ENCODE peak calls at places on chromosomes 5 and 9, in four cellular contexts. W is hippocampal formation, X is Panc1, G is lower lobe of right lung. A is an unnamed sample.

GRCh38 chr5:142977363-142978051 is 207.3 kb downstream of the ARHGAP26 start:
- DNase-seq in W (no peak), X (no peak), G (no peak), A (no peak)

GRCh38 chr5:154395407-154396106 is 50.2 kb upstream of the SAP30L start:
- DNase-seq in W (no peak), X (no peak), G (no peak), A (no peak)

GRCh38 chr9:110623462-110624025 is 44.0 kb upstream of the SVEP1 start:
- DNase-seq in W (peak; percentile 46), X (peak; percentile 52), G (no peak), A (peak; percentile 17)

GRCh38 chr5:135034186-135034962 is at the start of gene PITX1:
- DNase-seq in W (no peak), X (no peak), G (peak; percentile 52), A (no peak)

GRCh38 chr5:172528440-172528839 is 74.1 kb upstream of the SH3PXD2B start:
- DNase-seq in W (no peak), X (no peak), G (no peak), A (no peak)

GRCh38 chr5:73419414-73420390 is 28.9 kb downstream of the FOXD1 start:
- DNase-seq in W (no peak), X (no peak), G (no peak), A (no peak)

GRCh38 chr9:86241216-86241615 is 18.2 kb downstream of the C9orf153 start:
- DNase-seq in W (no peak), X (no peak), G (no peak), A (no peak)

GRCh38 chr9:124835026-124835501 is 18.2 kb upstream of the WDR38 start:
- DNase-seq in W (no peak), X (no peak), G (no peak), A (no peak)

GRCh38 chr9:17280350-17281012 is 145.6 kb downstream of the CNTLN start:
- DNase-seq in W (no peak), X (no peak), G (no peak), A (no peak)

GRCh38 chr5:10250804-10251276 is 760 bp downstream of the CCT5 start:
- DNase-seq in W (no peak), X (no peak), G (no peak), A (no peak)

GRCh38 chr5:132510076-132510475 is 19.5 kb upstream of the IRF1 start:
- DNase-seq in W (no peak), X (no peak), G (no peak), A (no peak)

GRCh38 chr9:70602364-70603019 is 188.0 kb upstream of the KLF9 start:
- DNase-seq in W (peak; percentile 93), X (peak; percentile 39), G (no peak), A (peak; percentile 13)

GRCh38 chr9:87138128-87139040 is 191.1 kb upstream of the GAS1 start:
- DNase-seq in W (no peak), X (no peak), G (no peak), A (no peak)

GRCh38 chr5:1331861-1332405 is 13.0 kb downstream of the CLPTM1L start:
- DNase-seq in W (no peak), X (no peak), G (no peak), A (no peak)

GRCh38 chr5:111211341-111211740 is 12.8 kb upstream of the CAMK4 start:
- DNase-seq in W (no peak), X (no peak), G (no peak), A (no peak)

GRCh38 chr5:129770034-129770433 is 22.1 kb downstream of the MINAR2 start:
- DNase-seq in W (no peak), X (no peak), G (no peak), A (no peak)

GRCh38 chr5:54745599-54745998 is 228.0 kb downstream of the SNX18 start:
- DNase-seq in W (no peak), X (no peak), G (no peak), A (no peak)

GRCh38 chr9:129576546-129577543 is 44.1 kb downstream of the C9orf50 start:
- DNase-seq in W (no peak), X (no peak), G (no peak), A (no peak)

GRCh38 chr9:128271112-128271511 is 4.7 kb downstream of the GOLGA2 start:
- DNase-seq in W (no peak), X (no peak), G (no peak), A (no peak)

GRCh38 chr5:116769470-116769869 is 194.8 kb upstream of the SEMA6A start:
- DNase-seq in W (no peak), X (no peak), G (no peak), A (no peak)

GRCh38 chr5:6687501-6687900 is 25.7 kb upstream of the TENT4A start:
- DNase-seq in W (no peak), X (no peak), G (no peak), A (no peak)

GRCh38 chr5:121533814-121534213 is 317.9 kb upstream of the FTMT start:
- DNase-seq in W (no peak), X (no peak), G (no peak), A (no peak)

GRCh38 chr9:137300607-137301085 is 1.4 kb downstream of the NRARP start:
- DNase-seq in W (no peak), X (no peak), G (no peak), A (no peak)

GRCh38 chr9:125466356-125466855 is 204.8 kb downstream of the GAPVD1 start:
- DNase-seq in W (no peak), X (no peak), G (no peak), A (no peak)

GRCh38 chr5:60633336-60633735 is 66.6 kb downstream of the DEPDC1B start:
- DNase-seq in W (no peak), X (no peak), G (no peak), A (no peak)

GRCh38 chr5:148880696-148881095 is 54.3 kb downstream of the ADRB2 start:
- DNase-seq in W (no peak), X (no peak), G (no peak), A (no peak)